ENCODE peak calls at places on chromosomes 6 and 20, in four cellular contexts. H is GM13976, F is adrenal gland, G is GM06990. N is an unnamed sample.

GRCh38 chr20:48350291-48350988 is 477.4 kb downstream of the PREX1 start:
- DNase-seq in H (no peak), F (no peak), G (peak; percentile 37), N (peak; percentile 45)

GRCh38 chr20:9609892-9610502 is 95.6 kb downstream of the LAMP5 start:
- DNase-seq in H (peak; percentile 41), F (peak; percentile 63), G (peak; percentile 18), N (peak; percentile 36)

GRCh38 chr20:38226553-38226952 is 34.0 kb downstream of the KIAA1755 start:
- DNase-seq in H (no peak), F (no peak), G (no peak), N (no peak)

GRCh38 chr6:7073810-7074525 is 33.8 kb upstream of the RREB1 start:
- DNase-seq in H (peak; percentile 91), F (peak; percentile 46), G (peak; percentile 85), N (peak; percentile 87)

GRCh38 chr6:167323111-167323510 is 1.8 kb upstream of the TTLL2 start:
- DNase-seq in H (no peak), F (no peak), G (no peak), N (no peak)

GRCh38 chr6:70225052-70225451 is 77.8 kb downstream of the COL9A1 start:
- DNase-seq in H (no peak), F (no peak), G (no peak), N (no peak)

GRCh38 chr20:51573576-51574243 is 31.2 kb upstream of the NFATC2 start:
- DNase-seq in H (no peak), F (no peak), G (no peak), N (no peak)

GRCh38 chr6:138973481-138974140 is 14.4 kb downstream of the REPS1 start:
- DNase-seq in H (no peak), F (no peak), G (no peak), N (no peak)

GRCh38 chr6:13873288-13874190 is 51.2 kb upstream of the RNF182 start:
- DNase-seq in H (peak; percentile 92), F (peak; percentile 45), G (peak; percentile 79), N (peak; percentile 89)

GRCh38 chr6:52603000-52603795 is 26.3 kb upstream of the TRAM2 start:
- DNase-seq in H (no peak), F (no peak), G (no peak), N (no peak)

GRCh38 chr20:12130781-12131180 is 213.1 kb downstream of the BTBD3 start:
- DNase-seq in H (no peak), F (no peak), G (no peak), N (no peak)

GRCh38 chr6:137641474-137642077 is 147.4 kb upstream of the OLIG3 start:
- DNase-seq in H (peak; percentile 55), F (peak; percentile 63), G (no peak), N (peak; percentile 49)
- TF ChIP-seq CTCF in H (peak; percentile 66), F (peak; percentile 84), G (peak; percentile 65), N (peak; percentile 53)

GRCh38 chr6:53651764-53652401 is 13.7 kb downstream of the KLHL31 start:
- DNase-seq in H (peak; percentile 70), F (peak; percentile 77), G (peak; percentile 75), N (peak; percentile 56)

GRCh38 chr6:53648571-53648970 is 17.0 kb downstream of the KLHL31 start:
- DNase-seq in H (no peak), F (no peak), G (no peak), N (no peak)

GRCh38 chr6:53647437-53648094 is 18.0 kb downstream of the KLHL31 start:
- DNase-seq in H (peak; percentile 26), F (no peak), G (no peak), N (peak; percentile 44)

GRCh38 chr6:53654745-53655240 is 10.8 kb downstream of the KLHL31 start:
- DNase-seq in H (no peak), F (no peak), G (no peak), N (no peak)

GRCh38 chr6:53651149-53651763 is 14.3 kb downstream of the KLHL31 start:
- DNase-seq in H (peak; percentile 50), F (peak; percentile 74), G (no peak), N (peak; percentile 57)
- TF ChIP-seq CTCF in H (peak; percentile 33), F (peak; percentile 61), G (peak; percentile 54), N (peak; percentile 15)

GRCh38 chr6:106693343-106693742 is 64.0 kb downstream of the QRSL1 start:
- DNase-seq in H (no peak), F (no peak), G (no peak), N (no peak)

GRCh38 chr6:106692823-106693216 is 63.4 kb downstream of the QRSL1 start:
- DNase-seq in H (no peak), F (no peak), G (no peak), N (no peak)

GRCh38 chr6:106688177-106688951 is 59.0 kb downstream of the QRSL1 start:
- DNase-seq in H (no peak), F (no peak), G (no peak), N (no peak)

GRCh38 chr6:106692112-106692822 is 62.9 kb downstream of the QRSL1 start:
- DNase-seq in H (no peak), F (peak; percentile 24), G (no peak), N (no peak)

GRCh38 chr6:106694343-106694742 is 65.0 kb downstream of the QRSL1 start:
- DNase-seq in H (no peak), F (no peak), G (no peak), N (no peak)
- TF ChIP-seq CTCF in H (no peak), F (no peak), G (no peak), N (no peak)

GRCh38 chr6:94050515-94050914 is 631.2 kb upstream of the EPHA7 start:
- DNase-seq in H (no peak), F (no peak), G (no peak), N (no peak)

GRCh38 chr6:94049001-94049400 is 629.6 kb upstream of the EPHA7 start:
- DNase-seq in H (no peak), F (no peak), G (no peak), N (no peak)

DNA sequence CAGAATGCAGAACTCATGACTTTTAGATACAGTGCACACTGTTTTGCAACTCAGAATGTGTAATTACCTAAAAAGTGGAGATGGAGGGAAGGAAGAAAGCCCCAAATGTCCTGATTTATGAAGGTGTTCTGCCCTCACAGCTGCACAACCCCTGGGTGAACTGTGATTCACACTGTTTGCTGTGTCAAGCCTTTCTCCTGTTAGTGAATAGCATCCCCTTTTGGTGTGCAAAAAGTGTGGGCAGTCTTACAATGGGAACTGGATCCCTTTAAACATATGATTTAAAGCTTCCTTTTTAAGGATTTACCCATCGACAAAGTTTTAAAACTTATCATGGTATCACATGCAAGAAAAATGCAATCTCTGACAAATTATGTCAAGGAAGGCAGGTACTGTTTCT is 633.4 kb upstream of the EPHA7 start:
- DNase-seq in H (no peak), F (no peak), G (no peak), N (no peak)
- TF ChIP-seq CTCF in H (no peak), F (no peak), G (no peak), N (no peak)

GRCh38 chr6:29552512-29553051 is 7.0 kb downstream of the UBD start:
- DNase-seq in H (peak; percentile 80), F (no peak), G (no peak), N (peak; percentile 85)

GRCh38 chr6:29558439-29559079 is 973 bp downstream of the UBD start:
- DNase-seq in H (no peak), F (no peak), G (no peak), N (no peak)

GRCh38 chr6:29554764-29555163 is 4.8 kb downstream of the UBD start:
- DNase-seq in H (no peak), F (no peak), G (no peak), N (no peak)

GRCh38 chr6:29557320-29557719 is 2.2 kb downstream of the UBD start:
- DNase-seq in H (no peak), F (no peak), G (no peak), N (no peak)

DNA sequence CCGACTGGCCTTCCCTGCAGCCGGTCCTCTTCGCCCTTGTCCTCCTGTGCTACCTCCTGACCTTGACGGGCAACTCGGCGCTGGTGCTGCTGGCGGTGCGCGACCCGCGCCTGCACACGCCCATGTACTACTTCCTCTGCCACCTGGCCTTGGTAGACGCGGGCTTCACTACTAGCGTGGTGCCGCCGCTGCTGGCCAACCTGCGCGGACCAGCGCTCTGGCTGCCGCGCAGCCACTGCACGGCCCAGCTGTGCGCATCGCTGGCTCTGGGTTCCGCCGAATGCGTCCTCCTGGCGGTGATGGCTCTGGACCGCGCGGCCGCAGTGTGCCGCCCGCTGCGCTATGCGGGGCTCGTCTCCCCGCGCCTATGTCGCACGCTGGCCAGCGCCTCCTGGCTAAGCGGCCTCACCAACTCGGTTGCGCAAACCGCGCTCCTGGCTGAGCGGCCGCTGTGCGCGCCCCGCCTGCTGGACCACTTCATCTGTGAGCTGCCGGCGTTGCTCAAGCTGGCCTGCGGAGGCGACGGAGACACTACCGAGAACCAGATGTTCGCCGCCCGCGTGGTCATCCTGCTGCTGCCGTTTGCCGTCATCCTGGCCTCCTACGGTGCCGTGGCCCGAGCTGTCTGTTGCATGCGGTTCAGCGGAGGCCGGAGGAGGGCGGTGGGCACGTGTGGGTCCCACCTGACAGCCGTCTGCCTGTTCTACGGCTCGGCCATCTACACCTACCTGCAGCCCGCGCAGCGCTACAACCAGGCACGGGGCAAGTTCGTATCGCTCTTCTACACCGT is 6.1 kb downstream of the UBD start:
- DNase-seq in H (peak; percentile 69), F (peak; percentile 29), G (peak; percentile 44), N (peak; percentile 57)
- TF ChIP-seq CTCF in H (no peak), F (no peak), G (no peak), N (no peak)

N was measured in GM20000.